ENCODE peak calls at places on chromosome 7, in ten cellular contexts. F, Z, S, M, I, U, G, T, X and D are unnamed samples.

GRCh38 chr7:27168265-27168947 is 3.1 kb upstream of the HOXA9 start:
- DNase-seq in M (no peak), U (peak), I (no peak), Z (no peak), X (no peak), F (no peak), G (no peak), S (peak), T (peak), D (no peak)

GRCh38 chr7:151391358-151391730 is 18.5 kb downstream of the WDR86 start:
- DNase-seq in T (no peak), U (no peak), S (no peak), M (no peak), Z (no peak), X (no peak), F (no peak), I (no peak), G (no peak), D (no peak)

GRCh38 chr7:99642099-99642498 is 25.4 kb downstream of the ZSCAN25 start:
- DNase-seq in Z (no peak), I (no peak), X (no peak), T (peak), U (no peak), S (peak), G (no peak), M (no peak), F (no peak), D (no peak)

GRCh38 chr7:7970113-7970619 is 1.6 kb downstream of the GLCCI1 start:
- DNase-seq in M (no peak), G (no peak), U (peak), I (no peak), X (no peak), T (no peak), S (no peak), Z (no peak), F (no peak), D (no peak)

GRCh38 chr7:76509931-76510877 is at the start of gene UPK3B:
- DNase-seq in G (no peak), S (no peak), I (no peak), T (no peak), U (no peak), X (peak), F (no peak), Z (no peak), M (no peak), D (no peak)

GRCh38 chr7:138842111-138842510 is 44.1 kb upstream of the ATP6V0A4 start:
- DNase-seq in G (no peak), T (peak), Z (no peak), U (peak), F (no peak), M (no peak), I (peak), S (peak), X (peak), D (no peak)

GRCh38 chr7:40717242-40717641 is 582.4 kb downstream of the SUGCT start:
- DNase-seq in X (peak), G (peak), I (peak), S (peak), M (peak), Z (peak), T (no peak), U (peak), F (no peak), D (peak)

GRCh38 chr7:100914879-100915442 is 19.3 kb upstream of the ACHE start:
- DNase-seq in F (no peak), X (peak), Z (no peak), G (no peak), S (peak), T (no peak), M (no peak), I (no peak), U (no peak), D (no peak)

GRCh38 chr7:150936018-150936417 is 42.1 kb downstream of the KCNH2 start:
- DNase-seq in U (no peak), I (no peak), Z (no peak), F (no peak), S (no peak), T (no peak), G (no peak), M (no peak), X (no peak), D (no peak)

GRCh38 chr7:3042861-3043489 is 692 bp downstream of the CARD11 start:
- DNase-seq in X (no peak), Z (no peak), F (peak), T (no peak), I (no peak), U (no peak), M (no peak), S (no peak), G (peak), D (no peak)

GRCh38 chr7:113945018-113945938 is 26.5 kb upstream of the PPP1R3A start:
- DNase-seq in T (no peak), X (no peak), S (no peak), I (no peak), U (no peak), M (no peak), Z (no peak), G (no peak), F (no peak), D (no peak)

GRCh38 chr7:75772081-75773077 is at the start of gene CCL26:
- DNase-seq in S (peak), T (peak), U (no peak), M (peak), Z (peak), G (no peak), F (no peak), I (peak), X (peak), D (no peak)

GRCh38 chr7:128459394-128459878 is 3.8 kb downstream of the HILPDA start:
- DNase-seq in F (peak), S (peak), I (peak), U (peak), G (peak), Z (peak), T (peak), M (peak), X (peak), D (peak)

GRCh38 chr7:113281223-113281622 is 162.9 kb upstream of the SMIM30 start:
- DNase-seq in X (no peak), F (no peak), T (no peak), I (no peak), S (no peak), Z (no peak), G (no peak), U (no peak), M (no peak), D (no peak)

GRCh38 chr7:106178593-106179134 is 66.6 kb upstream of the SYPL1 start:
- DNase-seq in G (no peak), S (peak), X (peak), T (peak), F (no peak), Z (peak), M (no peak), I (no peak), U (no peak), D (no peak)

GRCh38 chr7:152914014-152914844 is 154.7 kb downstream of the ACTR3B start:
- DNase-seq in G (no peak), I (no peak), S (no peak), T (no peak), U (no peak), M (no peak), F (no peak), X (no peak), Z (no peak), D (no peak)

GRCh38 chr7:159126496-159127345 is 17.9 kb downstream of the VIPR2 start:
- DNase-seq in X (no peak), F (no peak), M (no peak), T (no peak), I (no peak), Z (no peak), S (no peak), U (no peak), G (no peak), D (no peak)

GRCh38 chr7:142774826-142775225 is 4.1 kb downstream of the PRSS2 start:
- DNase-seq in F (no peak), M (no peak), X (no peak), G (no peak), I (no peak), T (no peak), S (no peak), Z (no peak), U (no peak), D (no peak)

GRCh38 chr7:539731-540411 is 20.2 kb upstream of the PDGFA start:
- DNase-seq in G (no peak), Z (peak), S (peak), T (peak), X (peak), I (no peak), M (no peak), F (no peak), U (peak), D (no peak)

GRCh38 chr7:51021906-51022570 is 239.3 kb upstream of the GRB10 start:
- DNase-seq in M (no peak), U (no peak), Z (no peak), I (no peak), T (no peak), G (no peak), X (no peak), S (peak), F (no peak), D (no peak)

GRCh38 chr7:98203964-98204605 is 7.2 kb upstream of the BHLHA15 start:
- DNase-seq in I (no peak), T (no peak), Z (no peak), U (no peak), M (no peak), F (no peak), G (no peak), S (no peak), X (no peak), D (no peak)

GRCh38 chr7:157011333-157012112 is 1.1 kb upstream of the MNX1 start:
- DNase-seq in X (no peak), F (no peak), S (no peak), M (no peak), Z (peak), T (no peak), U (no peak), G (peak), I (no peak), D (no peak)

GRCh38 chr7:12074889-12075288 is 136.2 kb upstream of the TMEM106B start:
- DNase-seq in S (no peak), M (no peak), T (no peak), I (no peak), G (no peak), U (no peak), X (no peak), F (no peak), Z (no peak), D (no peak)

GRCh38 chr7:21169667-21170605 is 257.9 kb upstream of the SP4 start:
- DNase-seq in U (peak), M (no peak), X (no peak), F (no peak), Z (no peak), I (no peak), T (no peak), S (no peak), G (no peak), D (no peak)

GRCh38 chr7:127619681-127620405 is 1.9 kb upstream of the PAX4 start:
- DNase-seq in M (no peak), U (peak), G (no peak), X (peak), T (no peak), S (no peak), Z (no peak), I (no peak), F (no peak), D (peak)

GRCh38 chr7:130263130-130263529 is 3.5 kb upstream of the CPA2 start:
- DNase-seq in S (no peak), T (no peak), F (no peak), Z (no peak), I (no peak), U (no peak), G (no peak), X (no peak), M (no peak), D (no peak)

GRCh38 chr7:117673839-117674238 is 194.0 kb downstream of the CFTR start:
- DNase-seq in S (peak), Z (peak), M (no peak), I (no peak), U (no peak), G (peak), X (peak), F (no peak), T (peak), D (no peak)

GRCh38 chr7:33814400-33814799 is 90.9 kb upstream of the BMPER start:
- DNase-seq in U (no peak), G (peak), T (no peak), F (no peak), M (no peak), S (peak), X (no peak), Z (no peak), I (no peak), D (no peak)

GRCh38 chr7:24587853-24588252 is 14.6 kb downstream of the PALS2 start:
- DNase-seq in I (peak), F (peak), X (peak), Z (peak), S (no peak), M (no peak), U (peak), G (peak), T (no peak), D (peak)

GRCh38 chr7:13448243-13448642 is 541.2 kb downstream of the ETV1 start:
- DNase-seq in F (no peak), S (no peak), Z (no peak), G (no peak), I (no peak), U (no peak), M (no peak), X (no peak), T (no peak), D (no peak)

GRCh38 chr7:105769951-105770628 is 106.3 kb downstream of the ATXN7L1 start:
- DNase-seq in S (peak), T (peak), G (no peak), I (peak), Z (no peak), F (no peak), M (no peak), X (no peak), U (no peak), D (no peak)

GRCh38 chr7:154777023-154777422 is 225.9 kb downstream of the PAXIP1 start:
- DNase-seq in Z (no peak), X (peak), M (no peak), F (no peak), T (peak), S (no peak), U (no peak), G (no peak), I (no peak), D (no peak)

GRCh38 chr7:24573008-24573553 is at the start of gene PALS2:
- DNase-seq in S (peak), F (peak), Z (peak), G (peak), T (peak), X (peak), M (peak), U (peak), I (peak), D (peak)

GRCh38 chr7:7795736-7796135 is 77.3 kb upstream of the RPA3 start:
- DNase-seq in S (peak), X (peak), M (no peak), Z (peak), F (no peak), T (peak), I (no peak), G (no peak), U (no peak), D (no peak)

GRCh38 chr7:2518101-2518500 is 1.5 kb upstream of the LFNG start:
- DNase-seq in F (no peak), Z (no peak), M (no peak), T (no peak), S (no peak), U (no peak), X (no peak), I (no peak), G (no peak), D (no peak)

GRCh38 chr7:12620371-12620770 is 49.9 kb downstream of the SCIN start:
- DNase-seq in G (no peak), Z (no peak), T (peak), M (no peak), I (no peak), S (peak), F (no peak), U (no peak), X (no peak), D (no peak)

GRCh38 chr7:91242097-91242846 is 22.0 kb upstream of the FZD1 start:
- DNase-seq in X (no peak), Z (no peak), G (no peak), F (no peak), U (no peak), I (no peak), M (no peak), T (peak), S (peak), D (no peak)

GRCh38 chr7:151850484-151851159 is 26.3 kb downstream of the PRKAG2 start:
- DNase-seq in T (no peak), U (no peak), I (no peak), G (no peak), X (no peak), S (no peak), F (no peak), M (no peak), Z (no peak), D (no peak)

GRCh38 chr7:137535579-137535978 is 192.0 kb upstream of the PTN start:
- DNase-seq in U (no peak), S (no peak), X (no peak), G (no peak), M (no peak), T (no peak), F (no peak), Z (no peak), I (no peak), D (no peak)
- TF ChIP-seq CTCF in U (no peak), S (no peak), X (no peak), G (no peak), M (no peak), T (no peak), F (no peak), Z (no peak), I (no peak), D (no peak)

DNA sequence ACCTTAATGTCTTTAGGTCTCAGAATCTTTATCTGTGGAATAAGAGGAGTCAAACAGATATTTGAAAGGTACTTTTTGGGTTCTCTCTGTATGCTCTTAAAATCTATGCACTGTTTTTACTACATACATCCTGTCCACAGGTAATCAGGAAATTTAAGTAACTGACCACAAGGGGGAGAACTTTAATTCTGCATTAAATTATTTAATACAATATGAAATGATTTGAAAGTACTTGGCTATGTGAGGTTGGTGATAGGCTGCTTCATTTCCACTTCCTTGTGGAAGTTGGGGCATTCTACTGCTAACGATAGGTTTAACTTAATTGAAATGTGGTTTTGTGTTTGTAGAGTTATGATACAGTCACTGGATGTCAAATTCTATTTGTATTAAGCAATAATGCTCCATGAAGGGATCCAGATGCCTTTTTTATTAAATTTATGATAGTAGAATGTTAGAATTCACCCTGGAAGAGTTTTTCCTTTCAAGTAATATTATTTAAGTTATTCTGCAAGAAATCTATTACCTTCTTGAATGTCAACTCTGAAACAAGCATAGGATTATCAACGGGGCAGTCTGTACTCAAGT is 6.0 kb downstream of the TEX47 start:
- DNase-seq in T (peak), Z (no peak), G (peak), M (no peak), U (no peak), I (no peak), F (no peak), S (peak), X (peak), D (no peak)
- TF ChIP-seq CTCF in T (peak), Z (peak), G (peak), M (no peak), U (peak), I (peak), F (peak), S (peak), X (peak), D (peak)

DNA sequence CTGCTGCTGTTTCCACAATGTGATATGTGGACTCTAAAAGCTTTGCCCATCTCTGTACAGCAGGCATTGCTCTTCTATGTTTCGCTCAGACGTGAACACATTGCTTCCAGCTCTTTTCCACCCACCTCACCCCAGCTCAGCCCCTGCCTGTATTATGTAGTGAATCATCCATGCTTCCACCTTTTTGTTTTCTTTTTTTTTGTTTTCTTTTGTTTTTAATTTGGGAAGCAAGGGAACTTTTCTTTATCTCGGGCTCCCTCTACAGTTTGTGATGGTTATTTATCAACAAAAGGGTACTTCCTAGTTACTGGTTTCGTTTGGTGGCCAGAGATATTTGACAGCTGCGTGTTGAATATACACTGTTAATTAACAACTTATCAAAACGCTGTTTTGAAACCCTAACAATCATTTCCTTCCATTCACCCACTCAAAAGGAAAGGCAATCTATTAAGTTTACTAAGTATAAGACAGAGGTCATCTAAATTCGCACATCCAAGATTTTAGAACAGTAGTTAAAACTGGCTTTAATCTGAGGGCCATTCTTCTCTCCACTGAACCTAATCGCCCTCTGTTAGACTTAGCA is 127.9 kb upstream of the STK17A start:
- DNase-seq in G (peak), I (no peak), T (peak), Z (peak), M (no peak), X (peak), S (peak), F (no peak), U (no peak), D (no peak)
- TF ChIP-seq CTCF in G (peak), I (peak), T (peak), Z (peak), M (no peak), X (peak), S (peak), F (peak), U (peak), D (peak)

GRCh38 chr7:39413866-39414668 is 152.1 kb upstream of the YAE1 start:
- DNase-seq in Z (peak), X (peak), G (peak), U (peak), M (peak), T (no peak), F (peak), I (peak), S (peak), D (peak)
- TF ChIP-seq CTCF in Z (peak), X (no peak), G (peak), U (peak), M (no peak), T (peak), F (no peak), I (no peak), S (no peak), D (no peak)

DNA sequence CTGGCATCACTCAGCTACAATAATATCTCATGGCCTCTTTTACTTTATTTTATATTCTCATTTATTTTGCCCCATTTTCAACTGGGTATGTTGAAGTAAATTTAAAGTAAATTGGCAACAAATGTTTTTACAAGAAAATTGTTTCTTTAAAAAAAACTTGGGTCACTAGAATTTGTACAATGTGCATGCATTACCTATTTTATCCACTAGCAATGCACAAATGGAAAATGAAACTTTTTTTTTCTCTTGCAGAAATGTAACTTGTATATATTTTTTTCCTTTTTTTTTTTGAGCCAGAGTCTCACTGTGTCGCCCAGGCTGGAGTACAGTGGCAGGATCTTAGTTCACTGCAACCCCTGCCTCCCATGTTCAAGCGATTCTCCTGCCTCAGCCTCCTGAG is 10.3 kb upstream of the H2AZ2 start:
- DNase-seq in G (peak), T (no peak), Z (no peak), S (no peak), I (no peak), X (no peak), F (no peak), M (no peak), U (no peak), D (no peak)
- TF ChIP-seq CTCF in G (peak), T (peak), Z (no peak), S (no peak), I (peak), X (no peak), F (no peak), M (no peak), U (peak), D (peak)

GRCh38 chr7:104252409-104253134 is 44.8 kb upstream of the ORC5 start:
- DNase-seq in M (peak), I (no peak), U (no peak), T (peak), F (no peak), G (no peak), Z (peak), S (peak), X (peak), D (no peak)
- TF ChIP-seq CTCF in M (no peak), I (no peak), U (no peak), T (peak), F (no peak), G (peak), Z (peak), S (peak), X (peak), D (no peak)

DNA sequence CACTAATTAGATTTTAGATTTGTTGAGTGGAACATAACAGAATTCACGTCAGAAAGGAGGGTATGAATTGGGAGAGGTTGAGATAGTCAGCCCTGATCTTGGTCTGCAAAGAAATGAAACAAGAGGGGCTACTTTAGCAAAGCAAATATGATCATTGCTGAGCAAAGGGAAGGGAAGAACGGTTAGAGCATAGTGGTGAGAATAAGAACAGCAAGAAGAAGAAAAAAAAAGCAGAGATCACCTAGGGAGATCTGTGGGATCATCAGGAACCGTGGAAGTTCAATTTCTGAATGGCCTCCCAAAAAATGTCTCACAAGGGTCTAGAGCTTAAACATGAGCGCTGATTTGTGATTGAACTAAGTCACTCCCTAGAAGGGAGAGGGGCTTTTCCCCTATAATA is 156.1 kb downstream of the DGKI start:
- DNase-seq in U (no peak), I (no peak), X (no peak), M (no peak), G (no peak), F (no peak), S (no peak), Z (no peak), T (no peak), D (no peak)
- TF ChIP-seq CTCF in U (no peak), I (no peak), X (no peak), M (no peak), G (no peak), F (no peak), S (no peak), Z (no peak), T (no peak), D (no peak)